ENCODE peak calls at places on chromosome 9, in eight cellular contexts. N, T, O, L, A, B, X and Y are unnamed samples. For H3K4me1 and H3K27me3, the result is how much of the 10 kb centered on the place peaks cover.

GRCh38 chr9:99419099-99419498 is 197.0 kb downstream of the SEC61B start:
- DNase-seq in N (no peak), T (no peak), O (no peak), L (no peak), A (no peak), B (no peak), X (no peak), Y (no peak)

GRCh38 chr9:101587644-101588043 is 7.1 kb downstream of the PPP3R2 start:
- DNase-seq in N (no peak), T (no peak), O (no peak), L (no peak), A (no peak), B (no peak), X (no peak), Y (no peak)

GRCh38 chr9:98010450-98010849 is 27.3 kb downstream of the ANP32B start:
- DNase-seq in N (no peak), T (peak), O (no peak), L (no peak), A (no peak), B (no peak), X (no peak), Y (no peak)

GRCh38 chr9:77589046-77589795 is 58.9 kb downstream of the GNA14 start:
- DNase-seq in N (peak), T (peak), O (no peak), L (no peak), A (no peak), B (no peak), X (no peak), Y (no peak)

GRCh38 chr9:94630833-94631232 is 8.5 kb downstream of the FBP1 start:
- DNase-seq in N (no peak), T (peak), O (no peak), L (no peak), A (no peak), B (no peak), X (no peak), Y (peak)

GRCh38 chr9:90033030-90033650 is 428.3 kb downstream of the GADD45G start:
- DNase-seq in N (no peak), T (no peak), O (no peak), L (no peak), A (no peak), B (no peak), X (no peak), Y (no peak)

GRCh38 chr9:112881366-112881765 is 9.3 kb downstream of the SLC46A2 start:
- DNase-seq in N (no peak), T (peak), O (no peak), L (no peak), A (no peak), B (no peak), X (no peak), Y (no peak)

GRCh38 chr9:124617477-124618141 is 110.4 kb upstream of the NR5A1 start:
- DNase-seq in N (peak), T (peak), O (peak), L (peak), A (peak), B (peak), X (no peak), Y (peak)

GRCh38 chr9:132226571-132227430 is 64.9 kb downstream of the NTNG2 start:
- DNase-seq in N (no peak), T (no peak), O (no peak), L (no peak), A (peak), B (no peak), X (no peak), Y (no peak)

GRCh38 chr9:36731576-36731975 is 158.9 kb downstream of the MELK start:
- DNase-seq in N (peak), T (no peak), O (no peak), L (no peak), A (no peak), B (no peak), X (no peak), Y (no peak)

GRCh38 chr9:33465596-33466564 is 7.8 kb downstream of the NOL6 start:
- DNase-seq in N (no peak), T (no peak), O (no peak), L (no peak), A (no peak), B (no peak), X (no peak), Y (no peak)

DNA sequence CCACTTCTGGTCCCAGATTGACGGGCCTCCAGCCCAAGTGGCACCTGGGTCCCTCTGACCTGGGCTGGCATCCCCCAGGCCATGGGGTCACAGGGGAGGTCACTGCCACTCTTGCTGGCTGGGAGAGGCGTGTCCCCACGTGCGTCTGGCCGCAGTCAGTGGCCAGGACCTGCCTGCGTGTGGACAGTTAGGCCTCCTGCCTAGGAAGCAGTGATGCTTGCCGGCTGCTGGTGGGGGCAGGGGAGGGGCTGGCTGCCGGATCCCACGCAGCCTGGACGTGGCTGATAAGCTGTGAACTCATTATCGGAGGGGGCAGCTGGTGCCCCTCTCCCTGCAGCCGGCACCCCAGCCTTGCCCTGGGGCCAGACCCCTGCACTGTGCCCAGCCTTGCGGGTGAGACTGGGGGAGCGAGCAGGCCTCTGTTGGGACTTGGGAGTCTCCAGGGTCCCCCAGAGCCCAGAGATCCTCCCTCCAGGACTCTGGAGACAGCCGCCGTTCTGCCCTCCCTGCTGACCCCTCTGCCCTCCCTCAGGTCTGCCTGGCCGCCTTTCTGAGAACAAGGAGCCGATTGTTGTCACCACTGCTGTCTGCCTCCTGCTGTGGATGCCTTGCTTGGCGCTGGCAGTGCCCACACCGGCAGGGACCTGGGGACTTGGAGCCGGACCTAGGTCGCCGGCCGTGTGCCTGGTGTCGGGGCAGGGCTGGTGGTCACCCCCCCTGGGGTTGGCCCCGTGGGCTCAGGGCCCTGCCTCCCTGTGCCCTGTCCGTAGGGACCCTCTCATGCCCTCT is 12.3 kb downstream of the RXRA start:
- DNase-seq in N (no peak), T (no peak), O (no peak), L (no peak), A (no peak), B (no peak), X (no peak), Y (peak)
- H3K4me3 ChIP-seq in N (no peak), T (no peak), O (peak), L (no peak), A (no peak), B (no peak), X (peak), Y (peak)

DNA sequence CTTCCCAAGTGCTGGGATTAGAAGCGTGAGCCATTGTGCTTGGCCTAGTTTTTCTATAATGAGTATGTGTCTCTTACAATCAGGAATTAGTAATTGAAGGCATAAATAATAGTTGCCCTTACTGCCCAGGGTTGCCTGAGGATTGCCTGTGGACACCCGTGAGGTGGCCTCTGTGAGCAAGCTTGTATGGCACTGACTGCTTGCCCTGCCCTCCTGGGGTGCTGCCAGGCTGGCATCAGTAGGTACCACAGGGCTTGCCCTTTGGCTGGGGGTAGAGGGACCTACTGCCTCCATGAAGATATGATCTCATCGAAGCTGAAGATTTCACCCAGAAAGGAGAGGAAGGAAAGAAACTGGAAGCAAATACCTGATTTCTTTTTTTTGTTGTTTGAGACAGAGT is 23.8 kb upstream of the PHF19 start:
- DNase-seq in N (no peak), T (no peak), O (no peak), L (no peak), A (no peak), B (no peak), X (no peak), Y (no peak)
- H3K4me1 ChIP-seq in N (under half), T (under half), O (under half), L (under half), A (under half), B (under half), X (under half), Y (under half)

DNA sequence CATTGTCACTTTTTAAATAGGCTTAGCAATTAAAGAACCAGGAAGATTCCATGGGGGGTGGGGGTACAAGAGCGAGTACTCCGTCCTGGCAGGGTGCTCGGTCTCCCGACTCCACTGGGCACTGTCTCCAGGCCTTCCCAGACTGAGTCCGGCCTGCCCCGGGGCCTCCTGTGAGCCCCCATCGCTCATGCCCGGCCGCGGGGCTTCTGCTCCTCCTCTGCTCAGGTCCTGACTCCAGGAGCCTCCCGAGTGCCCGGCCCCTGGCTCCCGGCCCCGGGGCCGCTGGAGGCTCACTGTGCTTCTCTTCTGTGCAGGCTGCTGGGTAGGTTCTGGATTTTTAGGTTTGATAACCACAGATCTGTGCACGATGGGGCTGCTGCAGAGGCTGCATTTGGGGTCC is 75.0 kb upstream of the RXRA start:
- DNase-seq in N (no peak), T (no peak), O (no peak), L (no peak), A (peak), B (no peak), X (no peak), Y (no peak)
- H3K27me3 ChIP-seq in N (under half), T (under half), O (under half), L (under half), A (under half), B (under half), X (under half), Y (under half)

GRCh38 chr9:107484117-107484723 is 5.3 kb downstream of the KLF4 start:
- DNase-seq in N (no peak), T (peak), O (no peak), L (peak), A (no peak), B (no peak), X (no peak), Y (peak)

GRCh38 chr9:107483666-107484065 is 5.9 kb downstream of the KLF4 start:
- DNase-seq in N (no peak), T (no peak), O (no peak), L (no peak), A (no peak), B (no peak), X (no peak), Y (no peak)

GRCh38 chr9:107480386-107480789 is 9.2 kb downstream of the KLF4 start:
- DNase-seq in N (peak), T (peak), O (peak), L (no peak), A (no peak), B (no peak), X (no peak), Y (peak)

GRCh38 chr9:107478805-107479204 is 10.8 kb downstream of the KLF4 start:
- DNase-seq in N (no peak), T (no peak), O (no peak), L (no peak), A (no peak), B (no peak), X (no peak), Y (no peak)

DNA sequence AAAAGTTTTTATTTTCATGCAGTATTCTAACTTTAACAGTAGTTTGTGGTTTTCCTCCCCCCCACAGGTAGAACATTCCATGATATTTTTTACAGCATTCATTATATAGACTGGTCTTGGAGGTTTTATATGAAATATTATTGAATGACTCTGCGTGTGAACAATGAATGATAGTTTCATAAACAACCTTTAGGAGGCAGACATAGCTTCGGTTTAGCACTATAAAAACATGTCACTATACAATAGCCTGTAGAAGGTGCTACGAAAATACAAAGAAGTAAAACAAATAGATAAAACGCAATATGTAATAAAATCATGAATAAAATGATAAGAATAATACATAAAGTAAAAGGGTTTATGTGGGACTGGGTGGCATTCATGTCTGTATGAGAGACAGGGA is 8.5 kb downstream of the KLF4 start:
- DNase-seq in N (no peak), T (peak), O (no peak), L (no peak), A (no peak), B (no peak), X (no peak), Y (no peak)
- H3K4me3 ChIP-seq in N (no peak), T (peak), O (no peak), L (no peak), A (no peak), B (no peak), X (no peak), Y (no peak)

GRCh38 chr9:6893350-6894131 is 135.8 kb downstream of the KDM4C start:
- DNase-seq in N (no peak), T (no peak), O (no peak), L (no peak), A (no peak), B (no peak), X (no peak), Y (no peak)
- H3K4me1 ChIP-seq in N (under half), T (under half), O (under half), L (under half), A (under half), B (under half), X (under half), Y (under half)

DNA sequence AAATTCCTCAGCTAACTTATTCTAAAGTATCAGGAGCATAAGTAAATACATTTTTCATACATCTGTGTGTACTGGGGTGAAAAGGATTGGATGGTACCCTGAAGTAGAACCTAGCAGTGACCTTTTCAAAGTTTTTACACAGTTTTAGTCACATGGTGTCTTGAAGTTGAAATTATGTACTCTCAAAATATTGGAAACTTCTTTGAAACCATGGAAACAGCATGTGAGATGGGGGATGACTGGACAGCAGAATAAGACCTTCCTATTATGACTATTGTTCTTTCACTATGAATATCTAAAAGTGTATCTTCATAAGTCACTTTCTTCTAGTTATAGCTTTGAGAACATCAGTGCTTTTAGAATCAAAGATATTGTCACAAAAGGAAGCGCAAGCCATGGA is 301.5 kb upstream of the ELAVL2 start:
- DNase-seq in N (no peak), T (no peak), O (no peak), L (no peak), A (no peak), B (no peak), X (no peak), Y (no peak)
- H3K27me3 ChIP-seq in N (under half), T (under half), O (under half), L (under half), A (under half), B (under half), X (under half), Y (under half)

DNA sequence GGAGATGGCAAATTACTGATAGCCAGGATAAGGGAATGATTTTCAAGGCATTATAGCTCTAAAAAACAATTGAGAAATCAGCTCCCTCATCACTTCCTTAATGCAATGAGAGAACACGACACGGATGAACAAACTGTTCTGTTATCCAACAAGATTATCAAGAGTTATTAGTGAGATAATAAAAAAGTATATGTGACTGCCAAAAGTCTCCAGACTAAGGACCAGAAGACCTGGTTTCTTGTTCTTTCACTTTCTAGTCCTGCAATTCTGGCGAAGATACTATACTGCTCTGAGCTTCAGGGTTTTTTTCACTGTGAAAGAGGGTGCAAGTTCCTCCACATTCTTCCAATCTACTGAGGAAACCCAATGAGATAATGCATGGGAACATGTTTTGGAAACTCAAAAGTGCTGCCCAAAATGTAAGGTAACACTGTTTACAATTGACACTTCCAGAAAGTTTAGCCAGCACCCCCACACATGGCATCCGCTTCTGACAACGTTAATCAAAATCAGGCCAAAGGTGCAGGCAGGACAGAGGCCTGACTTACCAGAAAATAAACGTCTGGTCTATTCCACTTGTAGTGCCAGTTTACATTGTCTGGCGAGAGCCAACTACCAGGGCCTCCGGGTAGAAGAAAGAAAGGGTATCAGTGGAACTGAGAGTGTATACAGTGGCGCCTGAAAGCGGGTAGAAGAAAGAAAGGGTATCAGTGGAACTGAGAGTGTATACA is 254.3 kb downstream of the DOCK8 start:
- DNase-seq in N (no peak), T (no peak), O (no peak), L (no peak), A (no peak), B (no peak), X (no peak), Y (no peak)
- H3K4me3 ChIP-seq in N (no peak), T (peak), O (peak), L (no peak), A (no peak), B (peak), X (peak), Y (peak)